ENCODE peak calls at places on chromosomes 5 and 9, in four cellular contexts. S is Peyer's patch, O is tibial nerve, I is tibial artery. B is an unnamed sample.

GRCh38 chr5:112210430-112211005 is 208.6 kb downstream of the EPB41L4A start:
- DNase-seq in S (peak), O (no peak), I (peak), B (no peak)

GRCh38 chr5:125349432-125349831 is 603.0 kb upstream of the ZNF608 start:
- DNase-seq in S (no peak), O (no peak), I (no peak), B (no peak)

GRCh38 chr5:68652507-68652906 is 437.0 kb downstream of the PIK3R1 start:
- DNase-seq in S (no peak), O (no peak), I (peak), B (no peak)

GRCh38 chr9:72579880-72580570 is 58.6 kb downstream of the TMC1 start:
- DNase-seq in S (no peak), O (no peak), I (no peak), B (no peak)

GRCh38 chr5:75387806-75388205 is 50.8 kb downstream of the HMGCR start:
- DNase-seq in S (no peak), O (no peak), I (no peak), B (no peak)

GRCh38 chr5:43105369-43106289 is 15.1 kb upstream of the ZNF131 start:
- DNase-seq in S (peak), O (peak), I (peak), B (peak)

GRCh38 chr9:134538856-134539562 is 102.6 kb upstream of the COL5A1 start:
- DNase-seq in S (no peak), O (no peak), I (no peak), B (no peak)

GRCh38 chr5:74017112-74017511 is 391.1 kb downstream of the ARHGEF28 start:
- DNase-seq in S (no peak), O (no peak), I (no peak), B (no peak)

GRCh38 chr9:98380065-98380681 is 124.7 kb upstream of the TBC1D2 start:
- DNase-seq in S (peak), O (no peak), I (no peak), B (no peak)

GRCh38 chr9:70525553-70525952 is 111.1 kb upstream of the KLF9 start:
- DNase-seq in S (no peak), O (no peak), I (no peak), B (no peak)

GRCh38 chr9:109806506-109807115 is 26.6 kb downstream of the PALM2AKAP2 start:
- DNase-seq in S (no peak), O (no peak), I (peak), B (no peak)

GRCh38 chr9:136135326-136136126 is 16.9 kb upstream of the TMEM250 start:
- DNase-seq in S (no peak), O (no peak), I (no peak), B (no peak)

GRCh38 chr5:90224342-90224741 is 185.2 kb downstream of the CETN3 start:
- DNase-seq in S (no peak), O (no peak), I (no peak), B (no peak)

GRCh38 chr5:56211298-56211865 is 21.7 kb downstream of the ANKRD55 start:
- DNase-seq in S (no peak), O (no peak), I (no peak), B (no peak)

GRCh38 chr9:105257767-105258166 is 13.3 kb downstream of the SLC44A1 start:
- DNase-seq in S (no peak), O (no peak), I (no peak), B (no peak)

GRCh38 chr5:36152324-36153298 is 700 bp downstream of the SKP2 start:
- DNase-seq in S (no peak), O (no peak), I (no peak), B (no peak)

GRCh38 chr9:71858812-71859211 is 52.2 kb downstream of the ABHD17B start:
- DNase-seq in S (no peak), O (no peak), I (no peak), B (no peak)

GRCh38 chr9:4553951-4554381 is 63.7 kb downstream of the SLC1A1 start:
- DNase-seq in S (no peak), O (no peak), I (no peak), B (no peak)

GRCh38 chr5:176870110-176870591 is 29.0 kb downstream of the HK3 start:
- DNase-seq in S (no peak), O (no peak), I (no peak), B (no peak)

GRCh38 chr5:140565024-140565779 is 574 bp downstream of the SLC35A4 start:
- DNase-seq in S (no peak), O (no peak), I (no peak), B (no peak)

GRCh38 chr5:7941692-7942091 is 72.7 kb downstream of the MTRR start:
- DNase-seq in S (no peak), O (no peak), I (no peak), B (no peak)

GRCh38 chr5:54357371-54358058 is 47.1 kb upstream of the ARL15 start:
- DNase-seq in S (no peak), O (no peak), I (no peak), B (no peak)

GRCh38 chr9:108412755-108413154 is 443.0 kb downstream of the ACTL7B start:
- DNase-seq in S (no peak), O (no peak), I (no peak), B (no peak)

GRCh38 chr9:6415266-6415665 is 2.3 kb downstream of the UHRF2 start:
- DNase-seq in S (no peak), O (no peak), I (no peak), B (no peak)

GRCh38 chr5:172637122-172637580 is 3.9 kb upstream of the NEURL1B start:
- DNase-seq in S (peak), O (no peak), I (no peak), B (no peak)

GRCh38 chr5:92559743-92560142 is 1021.3 kb downstream of the NR2F1-AS1 start:
- DNase-seq in S (no peak), O (no peak), I (no peak), B (no peak)

GRCh38 chr5:180810210-180811011 is 7.8 kb upstream of the MGAT1 start:
- DNase-seq in S (peak), O (peak), I (peak), B (peak)

GRCh38 chr5:1881273-1881586 is 1.5 kb downstream of the IRX4 start:
- DNase-seq in S (no peak), O (no peak), I (no peak), B (no peak)

DNA sequence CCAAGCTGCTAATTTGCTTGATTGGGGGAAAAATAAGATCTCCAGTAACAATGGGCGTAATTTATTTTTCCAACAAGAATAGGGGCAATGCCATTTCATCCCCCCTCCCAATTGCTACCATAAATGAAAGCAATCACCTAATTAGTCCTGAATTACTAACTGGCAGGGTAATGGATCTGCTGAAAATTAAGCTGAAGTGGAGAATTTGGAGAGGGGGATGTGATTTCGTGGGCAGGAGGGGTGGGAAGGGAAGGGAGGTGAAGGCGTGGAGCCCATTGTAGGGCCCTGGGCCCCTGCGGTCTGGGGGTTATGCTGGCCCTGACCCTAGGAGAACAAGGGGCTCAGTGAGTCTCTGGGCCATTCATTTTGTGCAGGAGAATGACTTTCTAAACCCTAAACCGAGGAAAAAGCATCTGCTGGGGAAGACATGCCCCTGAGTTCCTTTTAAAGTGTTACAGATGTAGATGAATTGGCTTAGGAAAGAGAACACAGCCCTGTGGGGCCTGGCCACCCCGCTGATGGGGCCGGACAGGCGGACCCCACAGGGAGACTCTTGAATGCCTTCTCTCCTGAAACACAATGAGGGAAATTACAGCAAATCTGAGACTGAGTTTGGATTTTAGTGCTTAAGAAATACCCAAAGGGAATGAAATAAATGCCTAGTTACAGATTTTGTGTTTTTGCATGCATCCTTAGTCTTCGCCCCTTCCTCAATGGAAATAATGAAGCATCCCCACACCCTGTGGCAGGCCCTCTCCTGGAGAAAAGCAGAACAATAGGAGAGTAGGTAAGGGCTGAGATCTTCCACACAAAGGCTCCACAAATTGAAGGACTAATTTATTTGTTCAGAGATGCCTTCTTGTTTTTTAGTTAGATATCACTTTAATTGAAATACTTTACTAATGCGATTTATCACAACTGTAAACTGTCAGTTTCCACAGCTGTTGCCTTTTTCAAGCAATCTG is 143.2 kb downstream of the PSAT1 start:
- DNase-seq in S (no peak), O (no peak), I (no peak), B (no peak)
- H3K27ac ChIP-seq in S (no peak), O (no peak), I (no peak), B (no peak)

DNA sequence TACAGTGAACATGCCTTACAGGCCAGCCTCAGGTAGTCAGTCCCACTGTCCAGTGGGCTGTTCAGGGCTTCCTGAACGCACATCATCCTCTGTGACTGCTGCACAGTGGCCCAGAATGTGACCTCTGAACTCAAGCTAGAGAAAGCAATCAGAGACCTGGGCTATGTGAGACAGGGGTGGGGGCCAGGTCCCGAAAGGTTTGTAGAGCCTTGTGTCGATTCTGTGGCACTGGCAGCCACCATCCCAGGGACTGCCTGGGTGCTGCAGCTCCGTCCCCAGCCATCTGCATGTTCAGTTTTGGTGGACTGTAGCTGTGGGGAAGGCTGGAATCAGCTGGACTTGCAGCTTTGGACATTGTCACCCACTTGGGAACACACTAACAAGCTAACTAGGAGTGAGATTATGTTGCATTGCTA is 47.7 kb downstream of the MVB12B start:
- DNase-seq in S (no peak), O (no peak), I (no peak), B (no peak)
- H3K27ac ChIP-seq in S (no peak), O (peak), I (no peak), B (no peak)

GRCh38 chr9:129598089-129598596 is 22.8 kb downstream of the C9orf50 start:
- DNase-seq in S (no peak), O (no peak), I (no peak), B (no peak)
- H3K27ac ChIP-seq in S (peak), O (peak), I (peak), B (no peak)

DNA sequence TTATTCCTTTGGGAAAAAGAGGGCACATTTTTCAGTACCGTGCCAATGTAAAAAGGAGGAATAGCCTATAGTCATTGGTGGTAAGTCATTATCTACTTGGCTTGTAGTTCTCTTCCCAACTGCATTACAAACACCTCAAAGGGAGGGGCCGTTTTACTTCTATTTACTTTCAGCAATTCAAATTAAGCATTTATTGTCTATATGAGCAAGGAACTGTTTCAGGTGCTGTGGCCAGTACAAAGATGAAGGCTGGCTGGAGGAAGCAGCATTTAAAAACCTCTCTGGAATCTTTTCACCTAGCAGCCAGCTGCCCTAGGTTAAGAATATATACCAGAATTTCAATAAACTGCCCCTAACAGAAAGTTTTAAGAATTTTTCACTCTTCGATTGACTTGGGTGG is 48.9 kb downstream of the SEMA6A start:
- DNase-seq in S (no peak), O (no peak), I (no peak), B (no peak)
- H3K27ac ChIP-seq in S (no peak), O (no peak), I (no peak), B (no peak)

GRCh38 chr5:149638546-149639241 is 57.4 kb downstream of the ARHGEF37 start:
- DNase-seq in S (no peak), O (no peak), I (no peak), B (no peak)

GRCh38 chr5:149640350-149640999 is 59.2 kb downstream of the ARHGEF37 start:
- DNase-seq in S (no peak), O (no peak), I (no peak), B (no peak)

GRCh38 chr5:149641600-149641999 is 60.3 kb downstream of the ARHGEF37 start:
- DNase-seq in S (no peak), O (no peak), I (no peak), B (no peak)

GRCh38 chr5:149639718-149640117 is 58.4 kb downstream of the ARHGEF37 start:
- DNase-seq in S (no peak), O (no peak), I (no peak), B (no peak)

DNA sequence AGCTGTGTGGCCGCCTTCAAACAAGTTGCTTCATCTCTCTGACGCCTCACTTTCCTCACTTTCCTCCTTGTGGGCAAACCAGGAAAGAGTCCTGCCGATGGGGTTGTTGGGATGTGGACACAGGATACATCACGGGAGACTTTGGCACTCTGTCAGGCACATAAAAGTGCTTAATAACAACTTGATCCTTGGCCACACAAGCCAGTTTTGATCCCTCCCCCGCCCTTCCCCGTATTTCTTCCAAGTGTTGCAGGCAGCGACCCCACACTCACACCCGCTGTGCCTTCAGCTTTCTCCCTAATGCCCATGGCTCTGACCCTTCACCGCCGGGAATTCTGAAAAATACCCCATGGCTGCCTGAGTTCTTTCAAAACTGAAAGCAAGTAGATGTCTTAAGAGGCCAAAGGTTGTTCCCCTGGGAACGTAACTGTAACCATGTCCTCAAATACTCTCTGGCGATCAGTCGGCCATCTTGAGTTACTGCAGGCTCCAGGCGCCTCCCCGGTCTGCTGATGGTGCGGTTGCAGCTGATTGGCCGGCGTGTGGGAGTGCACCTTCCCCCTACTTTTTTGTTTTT is 59.8 kb downstream of the ARHGEF37 start:
- DNase-seq in S (peak), O (no peak), I (no peak), B (no peak)
- H3K27ac ChIP-seq in S (no peak), O (peak), I (no peak), B (no peak)